ENCODE peak calls at places on chromosomes 1 and 21, in nine cellular contexts. L, S, R, U, T, C, F, N and M are unnamed samples.
A peak's percentile ranks its signal among the peaks of the same experiment; 100 is the strongest.

GRCh38 chr1:227388771-227389170 is 70.5 kb upstream of the CDC42BPA start:
- DNase-seq in L (no peak), S (no peak), R (no peak), U (no peak), T (no peak), C (no peak), F (no peak), N (no peak), M (no peak)

GRCh38 chr1:198168180-198168579 is 11.4 kb downstream of the NEK7 start:
- DNase-seq in L (no peak), S (no peak), R (no peak), U (no peak), T (no peak), C (no peak), F (no peak), N (no peak), M (no peak)

GRCh38 chr21:37606549-37606948 is 240.0 kb downstream of the DYRK1A start:
- DNase-seq in L (no peak), S (no peak), R (no peak), U (no peak), T (no peak), C (no peak), F (no peak), N (no peak), M (no peak)

GRCh38 chr21:36639769-36640168 is 59.1 kb upstream of the SIM2 start:
- DNase-seq in L (no peak), S (no peak), R (no peak), U (no peak), T (no peak), C (no peak), F (no peak), N (no peak), M (no peak)

GRCh38 chr1:223144431-223144830 is 1.4 kb upstream of the TLR5 start:
- DNase-seq in L (no peak), S (no peak), R (no peak), U (no peak), T (no peak), C (no peak), F (no peak), N (no peak), M (no peak)

GRCh38 chr1:109691762-109692161 is 4.1 kb downstream of the GSTM1 start:
- DNase-seq in L (no peak), S (no peak), R (no peak), U (no peak), T (no peak), C (no peak), F (no peak), N (no peak), M (no peak)

GRCh38 chr1:27672750-27673112 is 739 bp upstream of the IFI6 start:
- DNase-seq in L (no peak), S (no peak), R (no peak), U (no peak), T (no peak), C (no peak), F (no peak), N (no peak), M (no peak)

GRCh38 chr1:224427346-224427745 is 7.3 kb downstream of the WDR26 start:
- DNase-seq in L (peak; percentile 31), S (peak; percentile 42), R (no peak), U (no peak), T (no peak), C (no peak), F (no peak), N (no peak), M (no peak)

GRCh38 chr1:17606826-17607440 is 67.4 kb downstream of the ARHGEF10L start:
- DNase-seq in L (peak; percentile 46), S (peak; percentile 31), R (no peak), U (peak; percentile 88), T (peak; percentile 91), C (no peak), F (peak; percentile 18), N (peak; percentile 25), M (no peak)

GRCh38 chr21:36027352-36027751 is 33.0 kb downstream of the SETD4 start:
- DNase-seq in L (no peak), S (no peak), R (no peak), U (no peak), T (no peak), C (no peak), F (no peak), N (no peak), M (no peak)

GRCh38 chr1:97379387-97380075 is 541.3 kb downstream of the DPYD start:
- DNase-seq in L (no peak), S (no peak), R (no peak), U (no peak), T (no peak), C (no peak), F (no peak), N (no peak), M (no peak)

GRCh38 chr21:45996311-45997204 is 15.0 kb downstream of the COL6A1 start:
- DNase-seq in L (no peak), S (no peak), R (no peak), U (no peak), T (peak; percentile 51), C (peak; percentile 30), F (no peak), N (no peak), M (no peak)

GRCh38 chr1:228058981-228059535 is 23.4 kb upstream of the ARF1 start:
- DNase-seq in L (no peak), S (no peak), R (peak; percentile 89), U (no peak), T (peak; percentile 38), C (peak; percentile 85), F (no peak), N (no peak), M (peak; percentile 57)

GRCh38 chr1:172117800-172118199 is 276.5 kb downstream of the DNM3 start:
- DNase-seq in L (no peak), S (no peak), R (no peak), U (no peak), T (no peak), C (peak; percentile 60), F (no peak), N (no peak), M (no peak)

GRCh38 chr1:201946224-201946908 is at the start of gene LMOD1:
- DNase-seq in L (no peak), S (peak; percentile 26), R (no peak), U (peak; percentile 91), T (peak; percentile 95), C (no peak), F (peak; percentile 43), N (peak; percentile 72), M (peak; percentile 99)

GRCh38 chr1:91585982-91586381 is 85.3 kb downstream of the CDC7 start:
- DNase-seq in L (peak; percentile 87), S (no peak), R (no peak), U (no peak), T (no peak), C (no peak), F (no peak), N (no peak), M (no peak)

GRCh38 chr1:68377098-68377497 is 72.7 kb downstream of the RPE65 start:
- DNase-seq in L (no peak), S (no peak), R (no peak), U (no peak), T (no peak), C (no peak), F (no peak), N (no peak), M (no peak)

GRCh38 chr1:190679032-190679431 is 201.4 kb upstream of the BRINP3 start:
- DNase-seq in L (no peak), S (peak; percentile 7), R (no peak), U (no peak), T (no peak), C (no peak), F (no peak), N (no peak), M (no peak)

GRCh38 chr1:48552420-48552819 is 80.4 kb upstream of the SPATA6 start:
- DNase-seq in L (no peak), S (no peak), R (no peak), U (peak; percentile 36), T (peak; percentile 41), C (no peak), F (no peak), N (no peak), M (no peak)

GRCh38 chr1:44707959-44708831 is 22.8 kb downstream of the RNU5D-1 start:
- DNase-seq in L (peak; percentile 41), S (peak; percentile 27), R (no peak), U (peak; percentile 40), T (no peak), C (peak; percentile 62), F (no peak), N (no peak), M (no peak)